ENCODE peak calls at places on chromosome 22, in five cellular contexts. M, K, V, F and H are unnamed samples.

GRCh38 chr22:49751318-49751967 is 76.2 kb downstream of the BRD1 start:
- DNase-seq in F (no peak), K (no peak), V (no peak), M (peak; percentile 18), H (no peak)

GRCh38 chr22:19098157-19098556 is 24.1 kb downstream of the DGCR2 start:
- DNase-seq in V (no peak), F (no peak), K (no peak), M (no peak), H (no peak)

GRCh38 chr22:22082960-22083359 is 100.4 kb upstream of the TOP3B start:
- DNase-seq in V (no peak), M (no peak), F (no peak), K (no peak), H (no peak)

GRCh38 chr22:39598017-39598965 is 27.7 kb downstream of the CACNA1I start:
- DNase-seq in M (peak; percentile 78), F (peak; percentile 97), K (peak; percentile 80), V (peak; percentile 83), H (peak; percentile 89)

GRCh38 chr22:39434721-39435120 is 22.1 kb upstream of the MGAT3 start:
- DNase-seq in V (no peak), M (no peak), F (no peak), K (no peak), H (no peak)

GRCh38 chr22:23458663-23459541 is 121.2 kb downstream of the IGLL1 start:
- DNase-seq in V (no peak), M (no peak), K (no peak), F (no peak), H (no peak)

GRCh38 chr22:32752868-32753520 is 48.5 kb upstream of the TIMP3 start:
- DNase-seq in V (no peak), M (no peak), F (no peak), K (no peak), H (no peak)

GRCh38 chr22:30347255-30347892 is 9.3 kb downstream of the SF3A1 start:
- DNase-seq in F (no peak), K (no peak), V (no peak), M (no peak), H (no peak)

GRCh38 chr22:48101704-48102103 is 1339.3 kb downstream of the TBC1D22A start:
- DNase-seq in M (peak; percentile 15), V (no peak), F (no peak), K (no peak), H (no peak)

GRCh38 chr22:37309221-37310074 is 27.1 kb downstream of the CYTH4 start:
- DNase-seq in K (no peak), F (no peak), V (peak; percentile 32), M (no peak), H (peak; percentile 45)

GRCh38 chr22:37059876-37060449 is 8.4 kb downstream of the KCTD17 start:
- DNase-seq in K (no peak), V (no peak), M (no peak), F (no peak), H (no peak)

GRCh38 chr22:47260551-47260950 is 498.1 kb downstream of the TBC1D22A start:
- DNase-seq in K (no peak), V (no peak), M (no peak), F (no peak), H (no peak)

GRCh38 chr22:37281646-37282384 is 493 bp upstream of the CYTH4 start:
- DNase-seq in M (no peak), F (no peak), V (peak; percentile 9), K (no peak), H (no peak)

GRCh38 chr22:45516923-45517675 is 14.4 kb downstream of the FBLN1 start:
- DNase-seq in V (no peak), K (no peak), F (peak; percentile 48), M (no peak), H (no peak)

GRCh38 chr22:39251762-39252460 is 7.1 kb upstream of the PDGFB start:
- DNase-seq in V (no peak), K (no peak), M (peak; percentile 62), F (no peak), H (no peak)

GRCh38 chr22:45202333-45203149 is 38.2 kb downstream of the KIAA0930 start:
- DNase-seq in V (no peak), F (no peak), K (no peak), M (no peak), H (no peak)

GRCh38 chr22:36874309-36874696 is 13.5 kb downstream of the NCF4 start:
- DNase-seq in F (no peak), K (no peak), V (no peak), M (no peak), H (no peak)

GRCh38 chr22:48576333-48577013 is 1251.2 kb downstream of the BRD1 start:
- DNase-seq in M (no peak), K (peak; percentile 74), V (no peak), F (peak; percentile 32), H (no peak)

GRCh38 chr22:48503035-48503625 is 1324.5 kb downstream of the BRD1 start:
- DNase-seq in K (no peak), M (no peak), V (no peak), F (no peak), H (no peak)

GRCh38 chr22:40281717-40282116 is 64.6 kb upstream of the ADSL start:
- DNase-seq in M (no peak), V (no peak), F (no peak), K (no peak), H (no peak)

GRCh38 chr22:40342521-40342920 is 3.8 kb upstream of the ADSL start:
- DNase-seq in F (no peak), K (no peak), V (no peak), M (no peak), H (no peak)

GRCh38 chr22:43473441-43473840 is 61.6 kb downstream of the MPPED1 start:
- DNase-seq in K (no peak), V (no peak), M (no peak), F (no peak), H (no peak)

GRCh38 chr22:35697142-35697541 is 20.5 kb upstream of the APOL5 start:
- DNase-seq in V (no peak), K (no peak), M (no peak), F (no peak), H (no peak)